ENCODE peak calls at places on chromosome 13, in four cellular contexts. B, T, S and N are unnamed samples.

GRCh38 chr13:59842507-59842906 is 321.2 kb downstream of the DIAPH3 start:
- DNase-seq in B (no peak), T (no peak), S (no peak), N (no peak)

GRCh38 chr13:37316935-37317334 is 211.5 kb upstream of the CSNK1A1L start:
- DNase-seq in T (no peak), B (no peak), S (no peak), N (no peak)

GRCh38 chr13:75345191-75345590 is 136.8 kb downstream of the TBC1D4 start:
- DNase-seq in B (no peak), T (no peak), S (no peak), N (no peak)

GRCh38 chr13:44052843-44053607 is 173.3 kb downstream of the LACC1 start:
- DNase-seq in T (no peak), S (no peak), B (peak; percentile 29), N (no peak)

GRCh38 chr13:91667486-91667885 is 269.1 kb downstream of the GPC5 start:
- DNase-seq in B (no peak), T (no peak), S (no peak), N (no peak)

GRCh38 chr13:27371932-27372331 is 52.5 kb upstream of the GTF3A start:
- DNase-seq in T (no peak), S (no peak), B (no peak), N (no peak)

GRCh38 chr13:98445340-98446233 is 131.3 kb downstream of the STK24 start:
- DNase-seq in T (peak; percentile 92), B (peak; percentile 90), S (peak; percentile 82), N (peak; percentile 42)

GRCh38 chr13:50224534-50224933 is 209.3 kb downstream of the KCNRG start:
- DNase-seq in T (no peak), S (no peak), B (no peak), N (no peak)

GRCh38 chr13:56510836-56511235 is 629.9 kb upstream of the PRR20A start:
- DNase-seq in T (no peak), S (no peak), B (no peak), N (no peak)

GRCh38 chr13:68050746-68051145 is 820.6 kb upstream of the PCDH9 start:
- DNase-seq in T (no peak), B (no peak), S (no peak), N (no peak)

GRCh38 chr13:20332361-20333096 is 100.4 kb upstream of the GJB6 start:
- DNase-seq in T (no peak), B (no peak), S (no peak), N (no peak)
- TF ChIP-seq FOXJ3 in T (no peak), B (no peak), S (no peak), N (no peak)

DNA sequence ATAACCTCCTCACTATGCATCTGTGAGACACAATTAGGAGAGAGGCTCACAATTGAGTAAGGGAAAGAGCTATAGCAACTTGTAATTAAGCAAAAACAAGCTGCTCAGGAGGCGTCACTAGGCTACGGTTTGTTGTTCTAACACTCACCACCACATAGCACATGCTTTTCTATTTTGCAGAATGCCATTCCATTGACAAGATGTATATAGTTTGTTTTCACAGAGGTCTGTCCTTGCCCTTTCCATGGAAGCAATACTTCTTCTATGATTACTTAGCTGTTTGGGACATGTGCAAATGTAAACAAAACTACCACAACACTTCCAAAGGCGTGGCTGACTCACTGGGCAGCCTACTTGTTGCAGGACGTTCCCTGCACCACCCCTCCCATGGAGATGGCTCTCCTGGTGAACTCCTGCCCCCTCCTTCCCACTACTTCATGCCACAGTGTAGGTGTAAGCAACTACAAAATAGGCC is 33.9 kb upstream of the FAM216B start:
- DNase-seq in B (no peak), S (no peak), T (no peak), N (no peak)
- TF ChIP-seq FOXJ3 in B (no peak), S (no peak), T (no peak), N (no peak)

DNA sequence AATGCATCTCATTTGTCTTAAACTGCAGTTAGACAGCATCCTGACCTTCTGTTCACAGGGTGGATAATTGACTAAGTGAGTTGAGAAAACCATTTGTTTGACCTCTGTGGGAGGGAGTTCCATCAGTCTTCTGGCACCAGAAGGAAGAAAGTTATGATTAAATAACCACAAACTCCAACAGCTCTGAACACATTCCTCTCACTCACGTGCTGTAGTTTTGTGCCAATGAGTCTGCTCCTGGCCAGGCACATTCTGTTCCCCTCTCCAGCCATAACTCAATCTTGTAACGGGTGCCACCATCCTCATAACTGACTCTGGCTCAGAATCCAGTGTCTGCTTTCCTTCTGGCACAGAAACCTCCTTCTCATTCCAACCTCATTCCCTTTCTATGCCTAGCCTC is 817.1 kb downstream of the SLITRK1 start:
- DNase-seq in B (no peak), T (no peak), S (no peak), N (no peak)
- TF ChIP-seq FOXJ3 in B (no peak), T (no peak), S (no peak), N (no peak)

GRCh38 chr13:57996717-57997116 is 365.2 kb downstream of the PCDH17 start:
- DNase-seq in B (no peak), T (no peak), S (no peak), N (no peak)
- TF ChIP-seq FOXJ3 in B (no peak), T (no peak), S (no peak), N (no peak)

DNA sequence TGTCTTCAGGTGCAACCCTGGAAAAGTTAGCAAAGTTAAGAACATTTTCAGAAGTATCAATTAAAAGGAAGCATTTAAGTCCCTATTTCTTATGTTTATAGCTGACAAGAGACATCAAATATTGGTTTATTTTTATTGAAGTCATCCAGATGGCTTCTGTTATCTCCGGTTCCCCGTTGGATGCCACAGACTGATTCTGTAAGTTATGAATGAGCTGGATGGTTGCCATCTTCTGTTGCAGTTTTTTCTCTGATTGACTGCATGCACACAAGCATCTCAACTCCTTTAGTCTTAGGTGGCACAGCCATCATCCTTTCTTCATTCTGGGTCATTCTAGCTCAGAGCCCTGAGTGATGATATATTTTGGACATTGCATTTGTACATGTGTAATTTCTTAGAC is 10.6 kb upstream of the OXGR1 start:
- DNase-seq in T (no peak), B (no peak), S (no peak), N (no peak)
- TF ChIP-seq FOXJ3 in T (no peak), B (no peak), S (no peak), N (no peak)

GRCh38 chr13:71714802-71715375 is 152.1 kb downstream of the DACH1 start:
- DNase-seq in T (no peak), B (no peak), S (no peak), N (no peak)

GRCh38 chr13:71718931-71719330 is 148.1 kb downstream of the DACH1 start:
- DNase-seq in S (no peak), B (no peak), T (no peak), N (no peak)

DNA sequence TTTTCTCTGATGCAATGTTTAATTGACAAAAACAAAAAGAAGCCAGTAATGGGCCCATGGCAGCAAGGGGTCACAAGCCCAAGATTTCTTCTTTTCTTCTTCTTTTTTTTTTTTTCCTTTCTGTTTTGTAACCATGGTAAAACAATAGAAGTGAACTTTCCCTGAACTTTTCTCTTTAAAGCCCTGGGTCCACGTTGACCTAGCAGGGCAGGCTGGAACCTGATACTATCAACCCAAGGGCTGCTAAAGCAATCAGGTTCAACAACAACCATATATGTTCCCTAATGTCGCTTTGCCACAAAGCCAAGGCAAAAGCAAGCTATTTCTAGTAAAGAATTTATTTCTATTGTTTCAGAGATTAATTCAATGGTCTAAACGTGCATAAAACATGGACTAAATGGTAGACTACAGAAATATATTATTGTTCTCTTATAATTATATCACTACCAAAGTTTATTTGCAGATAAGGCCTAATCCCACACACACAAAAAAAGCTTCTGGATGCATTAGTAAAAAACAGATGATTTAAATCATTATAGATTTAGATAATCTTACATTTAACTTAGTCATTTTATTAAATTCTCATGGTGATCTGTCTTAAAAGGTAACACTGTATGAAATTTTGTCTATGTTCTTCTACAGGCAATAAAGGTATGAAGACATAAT is 153.9 kb downstream of the DACH1 start:
- DNase-seq in S (no peak), T (peak; percentile 65), B (peak; percentile 13), N (peak; percentile 49)
- TF ChIP-seq FOXJ3 in S (no peak), T (no peak), B (no peak), N (no peak)

GRCh38 chr13:24506698-24507335 is 5.8 kb downstream of the PARP4 start:
- DNase-seq in S (no peak), T (no peak), B (no peak), N (no peak)

GRCh38 chr13:24512208-24513068 is at the start of gene PARP4:
- DNase-seq in T (peak; percentile 86), B (peak; percentile 78), S (peak; percentile 77), N (peak; percentile 93)

GRCh38 chr13:24511824-24512207 is 762 bp downstream of the PARP4 start:
- DNase-seq in T (peak; percentile 50), S (no peak), B (no peak), N (no peak)

GRCh38 chr13:24505756-24506155 is 6.8 kb downstream of the PARP4 start:
- DNase-seq in T (no peak), S (no peak), B (no peak), N (no peak)

GRCh38 chr13:24511019-24511823 is 1.4 kb downstream of the PARP4 start:
- DNase-seq in T (peak; percentile 32), S (no peak), B (no peak), N (peak; percentile 26)
- TF ChIP-seq FOXJ3 in T (no peak), S (no peak), B (no peak), N (no peak)

DNA sequence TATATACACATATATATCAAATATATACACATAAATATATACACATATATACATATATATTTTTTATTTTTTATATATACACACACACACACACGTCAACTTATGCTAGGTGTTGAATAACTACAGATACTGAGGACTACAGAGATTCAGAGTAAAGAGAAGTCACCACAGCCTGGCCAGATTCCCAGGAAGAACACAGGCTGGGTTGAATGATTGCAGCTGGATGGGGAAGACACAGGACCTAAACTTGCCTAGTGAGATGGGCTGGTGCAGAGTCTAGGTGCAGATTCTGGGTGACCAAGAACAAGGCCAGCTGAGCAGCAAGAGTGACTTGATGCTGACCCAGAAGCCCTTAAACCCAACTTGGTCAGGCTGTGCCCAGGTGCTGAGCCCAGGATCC is 241.3 kb downstream of the KCTD12 start:
- DNase-seq in S (no peak), B (no peak), T (no peak), N (no peak)
- TF ChIP-seq FOXJ3 in S (no peak), B (no peak), T (no peak), N (no peak)

GRCh38 chr13:51814825-51815650 is 11.1 kb upstream of the DHRS12 start:
- DNase-seq in S (peak; percentile 49), B (peak; percentile 80), T (peak; percentile 79), N (peak; percentile 63)

GRCh38 chr13:51814071-51814470 is 10.1 kb upstream of the DHRS12 start:
- DNase-seq in B (no peak), S (no peak), T (no peak), N (no peak)

GRCh38 chr13:51816604-51817254 is 12.8 kb upstream of the DHRS12 start:
- DNase-seq in T (no peak), S (peak; percentile 21), B (no peak), N (no peak)

GRCh38 chr13:51817717-51818116 is 13.8 kb upstream of the DHRS12 start:
- DNase-seq in B (no peak), T (no peak), S (no peak), N (no peak)

DNA sequence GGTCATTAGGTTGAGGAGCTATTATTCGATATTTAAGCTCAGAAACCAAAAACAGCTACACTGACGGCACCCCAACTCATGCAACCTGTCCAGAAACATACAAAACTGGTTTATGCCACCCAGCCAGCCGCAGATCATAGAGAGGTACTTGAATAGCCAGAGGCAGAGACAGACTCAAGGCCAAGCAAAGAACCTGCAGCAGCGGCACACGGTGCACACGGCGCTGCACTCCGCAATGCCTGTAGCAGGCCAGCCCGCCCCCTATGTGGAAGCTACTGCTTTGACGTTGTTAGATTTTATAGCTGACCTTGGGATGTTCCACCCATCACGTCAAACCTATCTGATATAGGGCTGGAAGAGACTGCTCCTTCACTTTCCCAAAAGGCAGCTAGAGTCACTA is 11.9 kb upstream of the DHRS12 start:
- DNase-seq in T (no peak), S (no peak), B (no peak), N (no peak)
- TF ChIP-seq FOXJ3 in T (no peak), S (no peak), B (no peak), N (no peak)